ENCODE peak calls at places on chromosome 1, in six cellular contexts. L is K562, V is GM12891, W is HepG2, N is H1, M is GM12878. O is an unnamed sample.

GRCh38 chr1:34776911-34777310 is 4.1 kb upstream of the GJB3 start:
- DNase-seq in L (no peak), W (no peak), V (no peak), N (no peak), M (no peak), O (no peak)

GRCh38 chr1:22747021-22747734 is 36.5 kb downstream of the EPHB2 start:
- DNase-seq in M (no peak), W (no peak), N (no peak), L (no peak), V (no peak), O (no peak)

GRCh38 chr1:52112489-52112888 is 29.4 kb upstream of the ZFYVE9 start:
- DNase-seq in L (no peak), W (no peak), M (no peak), V (no peak), N (no peak), O (no peak)

GRCh38 chr1:108817016-108817415 is 39.9 kb downstream of the AKNAD1 start:
- DNase-seq in W (peak), L (no peak), N (no peak), M (no peak), V (no peak), O (no peak)

GRCh38 chr1:205381305-205381704 is 24.6 kb upstream of the KLHDC8A start:
- DNase-seq in N (no peak), L (no peak), W (no peak), M (no peak), V (no peak), O (no peak)

GRCh38 chr1:186482661-186483255 is 21.8 kb upstream of the PDC start:
- DNase-seq in V (no peak), M (peak), N (no peak), W (peak), L (peak), O (no peak)

GRCh38 chr1:240693844-240694243 is 81.9 kb upstream of the GREM2 start:
- DNase-seq in W (no peak), M (no peak), V (no peak), L (no peak), N (no peak), O (no peak)

GRCh38 chr1:8274396-8274795 is 43.5 kb upstream of the SLC45A1 start:
- DNase-seq in M (no peak), V (no peak), W (no peak), L (no peak), N (no peak), O (no peak)

GRCh38 chr1:209564904-209565303 is 18.6 kb upstream of the CAMK1G start:
- DNase-seq in M (no peak), W (no peak), V (no peak), N (no peak), L (no peak), O (no peak)

DNA sequence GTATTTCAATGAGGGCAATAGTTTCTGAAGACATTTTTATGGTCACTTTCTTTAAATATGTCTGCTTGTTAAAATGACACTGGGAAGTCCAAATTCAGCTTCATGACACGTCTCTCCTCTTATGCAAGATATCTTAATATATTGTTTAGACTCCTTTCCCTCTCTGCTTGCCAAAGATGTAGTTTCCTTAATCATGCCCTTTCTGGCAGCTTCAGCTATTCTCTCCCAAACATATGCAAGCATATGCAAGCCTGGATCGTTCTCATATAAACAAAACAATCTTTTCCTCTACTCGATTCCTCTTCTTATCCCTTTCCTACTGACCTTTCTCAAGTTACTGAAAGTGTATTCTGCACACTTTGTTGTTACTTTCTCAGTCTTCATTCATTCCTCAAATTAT is 372.2 kb downstream of the PTBP2 start:
- DNase-seq in N (no peak), L (no peak), W (no peak), V (no peak), M (no peak), O (no peak)
- TF ChIP-seq TAF1 in N (no peak), L (no peak), W (no peak), V (no peak), M (no peak), O (no peak)

GRCh38 chr1:160022330-160023310 is 9.2 kb downstream of the PIGM start:
- DNase-seq in N (no peak), L (peak), M (no peak), W (no peak), V (no peak), O (no peak)

GRCh38 chr1:160018900-160019299 is 12.9 kb downstream of the PIGM start:
- DNase-seq in M (no peak), N (no peak), V (no peak), L (no peak), W (no peak), O (no peak)

GRCh38 chr1:160017592-160017991 is 14.2 kb downstream of the PIGM start:
- DNase-seq in M (no peak), L (no peak), V (no peak), W (no peak), N (no peak), O (no peak)

GRCh38 chr1:160021376-160022074 is 10.3 kb downstream of the PIGM start:
- DNase-seq in V (no peak), N (no peak), W (no peak), L (no peak), M (no peak), O (no peak)

GRCh38 chr1:160020196-160020595 is 11.6 kb downstream of the PIGM start:
- DNase-seq in N (no peak), V (no peak), W (no peak), M (no peak), L (no peak), O (no peak)
- TF ChIP-seq POLR2AphosphoS5 in N (no peak), V (no peak), W (no peak), M (no peak), L (no peak), O (no peak)

GRCh38 chr1:158939180-158939579 is 7.8 kb downstream of the PYHIN1 start:
- DNase-seq in L (peak), V (no peak), W (no peak), M (no peak), N (no peak), O (no peak)

GRCh38 chr1:158945061-158945460 is 13.7 kb downstream of the PYHIN1 start:
- DNase-seq in W (no peak), N (no peak), L (no peak), V (no peak), M (no peak), O (no peak)

GRCh38 chr1:158943059-158943458 is 11.7 kb downstream of the PYHIN1 start:
- DNase-seq in V (no peak), N (no peak), L (no peak), M (no peak), W (no peak), O (no peak)

GRCh38 chr1:158941317-158941716 is 10.0 kb downstream of the PYHIN1 start:
- DNase-seq in W (no peak), V (no peak), M (no peak), N (no peak), L (no peak), O (no peak)

GRCh38 chr1:158942490-158942889 is 11.1 kb downstream of the PYHIN1 start:
- DNase-seq in V (no peak), L (no peak), W (no peak), N (no peak), M (no peak), O (no peak)
- TF ChIP-seq POLR2A in V (no peak), L (no peak), W (no peak), N (no peak), M (no peak), O (no peak)

DNA sequence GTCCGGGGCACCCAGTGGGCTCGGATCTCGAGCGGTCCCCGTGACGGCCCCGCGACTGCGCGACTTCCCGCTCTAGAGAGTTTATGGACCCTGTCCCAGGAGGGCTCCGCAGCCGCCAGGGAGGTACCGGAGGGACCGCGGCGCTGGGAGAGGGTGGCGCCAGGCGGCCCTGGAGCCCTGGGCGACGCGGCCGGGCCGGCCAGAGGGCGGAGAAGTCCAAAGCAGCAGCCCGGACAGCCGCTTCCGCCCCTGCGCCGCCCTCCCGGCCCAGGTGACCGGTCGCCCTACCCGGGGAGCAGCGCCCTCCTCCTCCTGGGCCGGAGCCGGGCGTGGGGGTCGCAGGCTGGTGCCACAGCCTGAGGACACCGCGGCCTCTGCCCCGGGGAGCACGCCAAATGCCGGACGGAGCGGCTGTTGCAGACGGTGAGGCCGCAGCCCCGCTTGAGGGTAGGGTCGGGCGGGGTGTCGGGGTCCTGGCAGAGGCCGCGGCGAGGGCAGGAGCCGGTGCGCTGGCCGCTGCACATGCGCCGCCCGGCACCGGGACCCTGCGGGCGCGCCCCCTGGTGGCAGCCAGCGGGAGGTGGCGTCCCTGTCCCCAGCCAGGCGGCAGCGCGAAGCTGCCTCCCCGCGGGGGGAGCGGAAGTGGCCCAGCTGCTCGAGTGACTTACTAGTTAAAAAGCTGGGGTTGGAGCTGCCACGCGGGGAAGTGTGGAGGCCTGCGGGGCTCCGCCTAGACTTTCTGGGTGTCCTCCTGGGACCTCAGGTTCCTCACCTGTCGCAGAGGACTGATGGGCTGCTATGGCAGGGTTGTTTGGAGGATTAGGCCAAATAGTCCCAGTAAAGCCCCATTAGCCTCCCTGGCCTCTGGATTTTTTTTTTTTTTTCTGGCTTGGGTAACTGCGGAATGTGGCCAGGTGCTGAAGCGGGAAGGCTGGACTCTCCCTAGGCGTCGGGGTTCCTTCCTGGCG is 20.9 kb upstream of the ZNF678 start:
- DNase-seq in V (peak), N (peak), L (peak), M (peak), W (peak), O (peak)
- TF ChIP-seq TAF1 in V (no peak), N (peak), L (no peak), M (no peak), W (peak), O (no peak)